ENCODE peak calls at places on chromosome 18, in five cellular contexts. C is cardiac fibroblast, K is esophagus squamous epithelium, D is breast epithelium, Y is adrenal gland. Q is an unnamed sample.

GRCh38 chr18:9827856-9828793 is 57.6 kb upstream of the TXNDC2 start:
- DNase-seq in C (peak; percentile 99), K (no peak), D (peak; percentile 72), Y (peak; percentile 67), Q (no peak)

GRCh38 chr18:2236232-2236631 is 335.1 kb downstream of the METTL4 start:
- DNase-seq in C (no peak), K (no peak), D (no peak), Y (no peak), Q (no peak)

GRCh38 chr18:36580266-36580665 is 248.5 kb downstream of the TPGS2 start:
- DNase-seq in C (peak; percentile 60), K (no peak), D (peak; percentile 59), Y (no peak), Q (peak; percentile 77)

GRCh38 chr18:71485578-71485977 is 1058.6 kb downstream of the CBLN2 start:
- DNase-seq in C (peak; percentile 85), K (no peak), D (no peak), Y (no peak), Q (no peak)

GRCh38 chr18:67845035-67845434 is 328.5 kb upstream of the DSEL start:
- DNase-seq in C (peak; percentile 63), K (no peak), D (no peak), Y (no peak), Q (no peak)

GRCh38 chr18:9802774-9803697 is 82.7 kb upstream of the TXNDC2 start:
- DNase-seq in C (peak; percentile 50), K (no peak), D (no peak), Y (no peak), Q (no peak)

GRCh38 chr18:36112302-36112701 is 16.8 kb downstream of the SLC39A6 start:
- DNase-seq in C (no peak), K (no peak), D (no peak), Y (no peak), Q (no peak)

GRCh38 chr18:78685250-78685979 is 294.2 kb upstream of the SALL3 start:
- DNase-seq in C (no peak), K (no peak), D (no peak), Y (no peak), Q (no peak)

GRCh38 chr18:33755918-33756590 is 178.0 kb downstream of the ASXL3 start:
- DNase-seq in C (peak; percentile 83), K (no peak), D (no peak), Y (no peak), Q (no peak)

GRCh38 chr18:62720766-62721613 is 5.6 kb downstream of the PHLPP1 start:
- DNase-seq in C (no peak), K (no peak), D (no peak), Y (no peak), Q (no peak)

GRCh38 chr18:13614701-13615288 is 111.6 kb downstream of the FAM210A start:
- DNase-seq in C (no peak), K (no peak), D (no peak), Y (no peak), Q (no peak)

GRCh38 chr18:50105027-50105426 is 89.9 kb downstream of the MYO5B start:
- DNase-seq in C (no peak), K (no peak), D (no peak), Y (no peak), Q (no peak)

GRCh38 chr18:48165104-48165866 is 234.8 kb upstream of the SMAD2 start:
- DNase-seq in C (no peak), K (no peak), D (no peak), Y (no peak), Q (peak; percentile 46)

GRCh38 chr18:47595816-47596501 is 334.5 kb downstream of the SMAD2 start:
- DNase-seq in C (no peak), K (no peak), D (no peak), Y (no peak), Q (no peak)

GRCh38 chr18:69795785-69796184 is 151.9 kb downstream of the CD226 start:
- DNase-seq in C (no peak), K (no peak), D (no peak), Y (no peak), Q (no peak)

GRCh38 chr18:59419386-59419785 is 60.3 kb upstream of the LMAN1 start:
- DNase-seq in C (peak; percentile 71), K (no peak), D (no peak), Y (no peak), Q (no peak)

GRCh38 chr18:32803571-32803970 is 30.7 kb upstream of the KLHL14 start:
- DNase-seq in C (no peak), K (no peak), D (no peak), Y (no peak), Q (no peak)

GRCh38 chr18:75247041-75247551 is 36.5 kb downstream of the TSHZ1 start:
- DNase-seq in C (peak; percentile 62), K (no peak), D (no peak), Y (no peak), Q (no peak)

GRCh38 chr18:67007085-67007484 is 403.2 kb upstream of the CDH19 start:
- DNase-seq in C (no peak), K (no peak), D (no peak), Y (no peak), Q (no peak)

GRCh38 chr18:36592282-36592681 is 236.5 kb downstream of the TPGS2 start:
- DNase-seq in C (peak; percentile 15), K (no peak), D (no peak), Y (no peak), Q (no peak)

GRCh38 chr18:10041180-10041579 is 127.4 kb downstream of the VAPA start:
- DNase-seq in C (peak; percentile 79), K (no peak), D (no peak), Y (no peak), Q (peak; percentile 19)

GRCh38 chr18:49819768-49820662 is 6.7 kb upstream of the ACAA2 start:
- DNase-seq in C (peak; percentile 11), K (no peak), D (no peak), Y (no peak), Q (no peak)

GRCh38 chr18:9994701-9995100 is 80.9 kb downstream of the VAPA start:
- DNase-seq in C (no peak), K (no peak), D (no peak), Y (no peak), Q (no peak)

GRCh38 chr18:55405655-55406373 is 182.2 kb downstream of the TCF4 start:
- DNase-seq in C (peak; percentile 98), K (no peak), D (no peak), Y (peak; percentile 85), Q (peak; percentile 57)

GRCh38 chr18:74831571-74832250 is 234.0 kb downstream of the ZNF407 start:
- DNase-seq in C (peak; percentile 28), K (no peak), D (no peak), Y (no peak), Q (no peak)

GRCh38 chr18:52991246-52991645 is 651.2 kb downstream of the DCC start:
- DNase-seq in C (no peak), K (no peak), D (no peak), Y (no peak), Q (no peak)

GRCh38 chr18:50674307-50674706 is 114.4 kb downstream of the MAPK4 start:
- DNase-seq in C (no peak), K (no peak), D (no peak), Y (no peak), Q (no peak)

GRCh38 chr18:39600894-39601293 is 2035.3 kb upstream of the CELF4 start:
- DNase-seq in C (no peak), K (no peak), D (no peak), Y (no peak), Q (no peak)

GRCh38 chr18:4276983-4277585 is 178.0 kb downstream of the DLGAP1 start:
- DNase-seq in C (no peak), K (no peak), D (no peak), Y (no peak), Q (no peak)

GRCh38 chr18:3294435-3295080 is 32.6 kb downstream of the MYL12B start:
- DNase-seq in C (peak; percentile 75), K (no peak), D (no peak), Y (no peak), Q (no peak)

GRCh38 chr18:213505-213904 is 54.3 kb downstream of the THOC1 start:
- DNase-seq in C (no peak), K (no peak), D (no peak), Y (no peak), Q (no peak)

GRCh38 chr18:32422978-32423740 is 47.5 kb downstream of the GAREM1 start:
- DNase-seq in C (peak; percentile 17), K (no peak), D (no peak), Y (no peak), Q (no peak)

GRCh38 chr18:10213526-10213925 is 240.9 kb upstream of the APCDD1 start:
- DNase-seq in C (peak; percentile 53), K (no peak), D (no peak), Y (no peak), Q (no peak)

GRCh38 chr18:24009651-24010333 is 4.8 kb upstream of the TTC39C start:
- DNase-seq in C (no peak), K (no peak), D (no peak), Y (no peak), Q (no peak)
- TF ChIP-seq CTCF in C (no peak), K (no peak), D (no peak), Y (no peak), Q (no peak)

GRCh38 chr18:7230646-7231349 is at the start of gene LRRC30:
- DNase-seq in C (no peak), K (no peak), D (no peak), Y (no peak), Q (no peak)
- TF ChIP-seq CTCF in C (no peak), K (no peak), D (no peak), Y (no peak), Q (no peak)

GRCh38 chr18:56789889-56790180 is 138.7 kb downstream of the WDR7 start:
- DNase-seq in C (no peak), K (no peak), D (no peak), Y (no peak), Q (no peak)

GRCh38 chr18:56785006-56785405 is 133.8 kb downstream of the WDR7 start:
- DNase-seq in C (no peak), K (no peak), D (no peak), Y (no peak), Q (no peak)

GRCh38 chr18:56787392-56787791 is 136.2 kb downstream of the WDR7 start:
- DNase-seq in C (no peak), K (no peak), D (no peak), Y (no peak), Q (no peak)

GRCh38 chr18:56789004-56789888 is 138.1 kb downstream of the WDR7 start:
- DNase-seq in C (peak; percentile 60), K (no peak), D (no peak), Y (no peak), Q (no peak)
- TF ChIP-seq CTCF in C (peak; percentile 54), K (peak; percentile 44), D (no peak), Y (no peak), Q (no peak)

GRCh38 chr18:60671022-60671421 is 298.4 kb upstream of the MC4R start:
- DNase-seq in C (no peak), K (no peak), D (no peak), Y (no peak), Q (no peak)

GRCh38 chr18:60675801-60676200 is 303.2 kb upstream of the MC4R start:
- DNase-seq in C (no peak), K (no peak), D (no peak), Y (no peak), Q (no peak)

DNA sequence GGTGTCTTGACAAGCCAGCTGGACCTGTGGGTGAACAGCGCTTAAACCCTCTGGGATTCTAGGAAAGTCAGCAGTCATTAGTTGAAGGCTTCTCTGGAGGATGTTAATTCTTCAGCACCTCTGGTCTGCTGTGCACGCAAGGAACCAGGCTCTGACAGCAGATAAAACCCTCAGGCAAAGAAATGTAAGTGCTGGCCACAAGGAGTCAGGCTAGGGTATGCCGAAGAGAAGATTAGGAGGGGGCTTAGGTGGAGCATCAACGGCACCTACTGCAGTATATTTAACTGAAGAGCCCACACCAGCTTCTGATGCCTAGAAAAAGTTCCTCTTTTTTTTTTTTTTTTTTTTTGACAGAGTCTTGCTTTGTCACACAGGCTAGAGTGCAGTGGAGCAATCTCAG is 304.2 kb upstream of the MC4R start:
- DNase-seq in C (no peak), K (no peak), D (no peak), Y (no peak), Q (no peak)
- TF ChIP-seq CTCF in C (no peak), K (no peak), D (no peak), Y (no peak), Q (no peak)

Q was measured in ascending aorta.